ENCODE peak calls at places on chromosome 18, in four cellular contexts. P is A549, V is HCT116, R is psoas muscle. G is an unnamed sample.

GRCh38 chr18:5983479-5983878 is 88.2 kb upstream of the TMEM200C start:
- DNase-seq in V (no peak), R (no peak), P (no peak), G (no peak)

GRCh38 chr18:33116376-33116775 is 324.1 kb downstream of the CCDC178 start:
- DNase-seq in P (peak), V (no peak), R (no peak), G (no peak)

GRCh38 chr18:9147440-9148238 is 11.1 kb downstream of the ANKRD12 start:
- DNase-seq in P (peak), R (no peak), V (peak), G (peak)

GRCh38 chr18:8212893-8213805 is 396.1 kb upstream of the RAB12 start:
- DNase-seq in R (no peak), P (peak), V (no peak), G (peak)

GRCh38 chr18:63363951-63364350 is 3.1 kb downstream of the KDSR start:
- DNase-seq in V (no peak), P (no peak), R (no peak), G (no peak)

GRCh38 chr18:23998811-23999210 is 15.7 kb upstream of the TTC39C start:
- DNase-seq in V (peak), P (peak), R (no peak), G (peak)

GRCh38 chr18:56889621-56890020 is 238.5 kb downstream of the WDR7 start:
- DNase-seq in V (no peak), P (no peak), R (no peak), G (no peak)

GRCh38 chr18:662197-662596 is 4.7 kb downstream of the TYMS start:
- DNase-seq in P (no peak), V (no peak), R (no peak), G (no peak)

GRCh38 chr18:46182633-46183401 is 78.6 kb downstream of the HAUS1 start:
- DNase-seq in P (no peak), V (no peak), R (no peak), G (no peak)

GRCh38 chr18:71450258-71450657 is 1093.9 kb downstream of the CBLN2 start:
- DNase-seq in V (no peak), P (no peak), R (no peak), G (no peak)

GRCh38 chr18:22433960-22434359 is 16.2 kb upstream of the CTAGE1 start:
- DNase-seq in P (no peak), R (no peak), V (no peak), G (peak)

GRCh38 chr18:63319383-63320040 is at the start of gene BCL2:
- DNase-seq in V (no peak), P (peak), R (no peak), G (peak)

GRCh38 chr18:34631071-34631470 is 79.0 kb upstream of the DTNA start:
- DNase-seq in P (no peak), V (no peak), R (no peak), G (no peak)

GRCh38 chr18:56598422-56598821 is 40.0 kb downstream of the TXNL1 start:
- DNase-seq in R (no peak), V (no peak), P (no peak), G (no peak)

GRCh38 chr18:46343456-46343855 is 239.3 kb downstream of the HAUS1 start:
- DNase-seq in V (no peak), R (no peak), P (no peak), G (no peak)

GRCh38 chr18:50405582-50406271 is 30.9 kb downstream of the SKA1 start:
- DNase-seq in V (no peak), P (no peak), R (no peak), G (no peak)

GRCh38 chr18:65706646-65707045 is 44.2 kb upstream of the CDH7 start:
- DNase-seq in V (no peak), P (no peak), R (no peak), G (no peak)

GRCh38 chr18:63267990-63268721 is 51.4 kb downstream of the BCL2 start:
- DNase-seq in V (no peak), R (no peak), P (no peak), G (peak)

GRCh38 chr18:55228707-55229106 is 269.4 kb upstream of the CCDC68 start:
- DNase-seq in P (peak), R (peak), V (no peak), G (no peak)

GRCh38 chr18:63342206-63342605 is 22.6 kb upstream of the BCL2 start:
- DNase-seq in R (no peak), P (peak), V (no peak), G (peak)

GRCh38 chr18:46397174-46397573 is 259.8 kb downstream of the LOXHD1 start:
- DNase-seq in P (no peak), V (no peak), R (no peak), G (no peak)

GRCh38 chr18:45727068-45727467 is 3.1 kb downstream of the SLC14A1 start:
- DNase-seq in V (no peak), R (no peak), P (no peak), G (no peak)

GRCh38 chr18:23981369-23981768 is 33.2 kb upstream of the TTC39C start:
- DNase-seq in R (no peak), V (no peak), P (no peak), G (no peak)

GRCh38 chr18:48321121-48321520 is 88.1 kb downstream of the ZBTB7C start:
- DNase-seq in R (no peak), V (no peak), P (no peak), G (no peak)

GRCh38 chr18:67672142-67672541 is 155.6 kb upstream of the DSEL start:
- DNase-seq in R (no peak), V (no peak), P (no peak), G (peak)

GRCh38 chr18:5879479-5879882 is 15.8 kb downstream of the TMEM200C start:
- DNase-seq in R (no peak), V (no peak), P (peak), G (peak)

GRCh38 chr18:49160075-49160930 is 209.5 kb upstream of the SMAD7 start:
- DNase-seq in P (no peak), R (no peak), V (no peak), G (no peak)

GRCh38 chr18:50428531-50429206 is 53.8 kb downstream of the SKA1 start:
- DNase-seq in P (no peak), R (no peak), V (no peak), G (peak)

GRCh38 chr18:70249118-70249517 is 39.7 kb upstream of the SOCS6 start:
- DNase-seq in P (peak), V (no peak), R (no peak), G (peak)

GRCh38 chr18:9082763-9083510 is 19.6 kb upstream of the NDUFV2 start:
- DNase-seq in V (no peak), R (no peak), P (no peak), G (no peak)

GRCh38 chr18:69715322-69715721 is 232.4 kb downstream of the CD226 start:
- DNase-seq in R (no peak), V (no peak), P (no peak), G (no peak)

GRCh38 chr18:58225101-58225500 is 181.1 kb downstream of the NEDD4L start:
- DNase-seq in V (no peak), R (no peak), P (no peak), G (peak)
- H3K4me3 ChIP-seq in V (no peak), R (no peak), P (no peak), G (no peak)

DNA sequence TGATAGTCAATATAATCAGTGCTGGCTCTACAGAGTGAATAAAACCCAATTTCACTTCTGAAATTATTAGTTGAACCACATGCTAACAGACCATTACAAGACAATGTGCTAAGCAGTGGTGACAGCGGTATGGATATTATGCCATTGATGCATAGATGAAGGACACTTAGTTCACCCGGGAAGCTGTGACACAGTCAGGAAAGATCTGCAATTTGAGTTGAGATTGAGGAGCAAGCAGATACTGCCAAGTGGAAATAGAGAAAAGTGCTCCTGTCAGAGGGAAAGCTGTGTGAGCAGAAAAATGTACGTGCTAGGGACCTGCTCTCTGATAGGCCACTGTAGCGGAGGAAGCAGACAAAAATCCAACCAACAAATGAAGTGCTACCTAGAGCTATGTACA is 529.5 kb upstream of the CDH2 start:
- DNase-seq in P (no peak), R (no peak), V (no peak), G (no peak)
- H3K4me3 ChIP-seq in P (no peak), R (no peak), V (no peak), G (no peak)

GRCh38 chr18:75031717-75032317 is 177.1 kb downstream of the PTGR3 start:
- DNase-seq in P (no peak), V (no peak), R (no peak), G (no peak)
- H3K4me3 ChIP-seq in P (no peak), V (no peak), R (no peak), G (no peak)

GRCh38 chr18:42364042-42364441 is 409.0 kb downstream of the PIK3C3 start:
- DNase-seq in V (no peak), P (no peak), R (no peak), G (no peak)
- H3K4me3 ChIP-seq in V (no peak), P (no peak), R (no peak), G (no peak)

DNA sequence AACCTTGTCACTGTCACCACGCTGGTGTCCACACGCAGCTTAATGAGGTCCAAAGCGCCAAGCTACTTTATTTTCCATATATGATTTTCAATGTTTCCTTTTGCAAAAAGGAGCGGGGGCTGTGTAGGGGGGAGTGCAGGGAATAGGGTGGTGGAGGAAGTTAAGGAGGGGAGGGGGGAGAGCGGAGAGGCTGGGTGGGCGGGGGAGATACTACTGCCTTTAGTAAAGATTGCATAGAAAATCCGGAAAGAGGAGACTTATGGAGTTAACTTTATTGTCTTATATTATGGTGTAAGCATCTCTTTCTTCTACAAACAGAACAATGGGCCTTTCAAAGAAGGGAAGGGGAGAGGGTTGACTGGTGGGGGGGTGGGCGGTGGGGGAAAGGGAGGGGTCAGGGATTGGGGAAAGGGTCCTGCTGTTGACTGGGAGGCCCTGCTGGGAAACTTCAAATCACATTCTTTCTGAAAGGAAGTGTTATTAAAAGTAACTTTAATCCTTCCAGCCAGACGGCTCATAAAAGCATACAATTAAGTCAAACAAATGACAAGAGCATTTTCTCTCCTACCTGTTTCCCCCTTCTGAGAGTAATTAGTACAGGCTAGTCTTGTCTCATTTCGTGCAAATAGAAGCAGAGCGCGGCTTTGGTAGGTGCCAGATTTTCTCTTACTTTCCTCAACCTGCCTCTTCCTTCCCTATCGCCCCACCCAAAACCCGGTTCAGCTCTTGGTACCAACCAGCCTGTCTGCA is 2112.8 kb upstream of the PIK3C3 start:
- DNase-seq in V (no peak), R (no peak), P (no peak), G (no peak)
- H3K4me3 ChIP-seq in V (peak), R (no peak), P (peak), G (peak)

GRCh38 chr18:58367425-58368140 is 261.3 kb downstream of the ALPK2 start:
- DNase-seq in R (no peak), P (no peak), V (no peak), G (no peak)
- H3K4me3 ChIP-seq in R (no peak), P (no peak), V (no peak), G (no peak)

GRCh38 chr18:13465126-13465446 is 246.5 kb downstream of the LDLRAD4 start:
- DNase-seq in P (no peak), R (no peak), V (no peak), G (no peak)
- H3K4me3 ChIP-seq in P (no peak), R (no peak), V (no peak), G (no peak)

GRCh38 chr18:79634593-79634992 is 45.0 kb upstream of the CTDP1 start:
- DNase-seq in R (no peak), V (no peak), P (no peak), G (peak)

GRCh38 chr18:79639072-79639829 is 40.4 kb upstream of the CTDP1 start:
- DNase-seq in V (no peak), R (no peak), P (no peak), G (no peak)

GRCh38 chr18:79637921-79638855 is 41.4 kb upstream of the CTDP1 start:
- DNase-seq in V (no peak), R (no peak), P (no peak), G (peak)

GRCh38 chr18:79635127-79635726 is 44.4 kb upstream of the CTDP1 start:
- DNase-seq in V (no peak), P (no peak), R (no peak), G (no peak)

DNA sequence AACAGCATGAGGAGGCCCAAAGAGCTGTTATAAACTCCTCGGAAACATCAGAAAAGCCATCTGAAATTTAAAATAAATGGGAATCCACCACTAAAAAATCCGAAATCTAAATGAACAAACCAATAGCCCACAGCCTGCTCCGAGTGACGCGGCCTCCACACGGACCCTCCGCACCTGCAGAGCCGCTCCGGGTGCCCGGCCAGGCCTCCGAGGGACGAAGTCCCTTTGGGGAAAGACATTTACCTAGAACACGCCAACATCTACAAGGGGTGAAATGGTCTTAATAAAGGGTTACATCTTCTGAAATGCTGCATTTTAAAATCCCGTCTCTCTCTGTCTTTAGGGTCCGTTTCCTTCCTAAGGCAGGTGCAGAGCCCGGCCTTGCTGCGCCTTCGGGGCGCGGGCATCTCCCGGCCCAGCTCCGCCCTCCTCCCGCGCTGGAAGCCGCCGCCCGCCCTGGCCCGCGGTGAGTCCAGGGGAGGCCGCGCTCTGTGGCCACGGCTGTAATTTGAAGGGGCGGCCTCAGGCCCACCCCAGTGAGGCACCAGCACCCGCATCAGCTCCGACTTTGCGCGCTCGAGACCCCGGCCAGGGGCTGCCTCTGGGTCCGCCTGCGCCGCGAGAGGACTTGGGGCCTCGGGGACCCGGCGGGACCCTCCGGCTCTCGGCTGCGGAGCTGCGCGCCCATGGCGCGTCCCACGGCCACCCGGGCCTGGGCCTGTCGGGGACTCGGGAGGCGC is 42.3 kb upstream of the CTDP1 start:
- DNase-seq in R (no peak), V (no peak), P (no peak), G (no peak)
- H3K4me3 ChIP-seq in R (no peak), V (no peak), P (no peak), G (no peak)

GRCh38 chr18:26700728-26701127 is 152.4 kb upstream of the KCTD1 start:
- DNase-seq in R (no peak), V (no peak), P (no peak), G (no peak)
- H3K4me3 ChIP-seq in R (no peak), V (no peak), P (no peak), G (no peak)

G was measured in GM23248.